ENCODE peak calls at places on chromosomes 12 and 14, in nine cellular contexts. One of them, this sample, is unnamed. For H3K4me1, the result is how much of the 10 kb centered on the place peaks cover.

GRCh38 chr14:24289649-24290283 is 9.8 kb downstream of the DHRS1 start:
- DNase-seq in H1: no peak
- DNase-seq in HCT116: no peak
- DNase-seq in upper lobe of right lung: no peak
- DNase-seq in BE2C: no peak
- DNase-seq in CD8-positive, alpha-beta memory T cell: no peak
- DNase-seq in heart right ventricle: no peak
- DNase-seq in mucosa of descending colon: no peak
- DNase-seq in IMR-90: no peak
- DNase-seq in this sample: no peak

GRCh38 chr12:106415134-106415533 is 57.6 kb downstream of the POLR3B start:
- DNase-seq in H1: no peak
- DNase-seq in HCT116: no peak
- DNase-seq in upper lobe of right lung: no peak
- DNase-seq in BE2C: no peak
- DNase-seq in CD8-positive, alpha-beta memory T cell: no peak
- DNase-seq in heart right ventricle: no peak
- DNase-seq in mucosa of descending colon: no peak
- DNase-seq in IMR-90: peak
- DNase-seq in this sample: no peak

GRCh38 chr12:116265361-116266128 is 11.9 kb downstream of the MED13L start:
- DNase-seq in H1: no peak
- DNase-seq in HCT116: no peak
- DNase-seq in upper lobe of right lung: no peak
- DNase-seq in BE2C: no peak
- DNase-seq in CD8-positive, alpha-beta memory T cell: no peak
- DNase-seq in heart right ventricle: no peak
- DNase-seq in mucosa of descending colon: no peak
- DNase-seq in IMR-90: no peak
- DNase-seq in this sample: no peak

GRCh38 chr12:124396544-124397398 is 101.9 kb downstream of the RFLNA start:
- DNase-seq in H1: no peak
- DNase-seq in HCT116: no peak
- DNase-seq in upper lobe of right lung: no peak
- DNase-seq in BE2C: peak
- DNase-seq in CD8-positive, alpha-beta memory T cell: no peak
- DNase-seq in heart right ventricle: peak
- DNase-seq in mucosa of descending colon: peak
- DNase-seq in IMR-90: no peak
- DNase-seq in this sample: no peak

GRCh38 chr12:46214668-46215429 is 54.0 kb downstream of the SLC38A1 start:
- DNase-seq in H1: no peak
- DNase-seq in HCT116: no peak
- DNase-seq in upper lobe of right lung: no peak
- DNase-seq in BE2C: no peak
- DNase-seq in CD8-positive, alpha-beta memory T cell: peak
- DNase-seq in heart right ventricle: no peak
- DNase-seq in mucosa of descending colon: peak
- DNase-seq in IMR-90: peak
- DNase-seq in this sample: no peak

GRCh38 chr14:100451264-100451663 is 128.1 kb downstream of the SLC25A47 start:
- DNase-seq in H1: no peak
- DNase-seq in HCT116: no peak
- DNase-seq in upper lobe of right lung: no peak
- DNase-seq in BE2C: no peak
- DNase-seq in CD8-positive, alpha-beta memory T cell: no peak
- DNase-seq in heart right ventricle: no peak
- DNase-seq in mucosa of descending colon: no peak
- DNase-seq in IMR-90: no peak
- DNase-seq in this sample: no peak

GRCh38 chr12:80708535-80709328 is 1.3 kb downstream of the MYF6 start:
- DNase-seq in H1: no peak
- DNase-seq in HCT116: no peak
- DNase-seq in upper lobe of right lung: no peak
- DNase-seq in BE2C: no peak
- DNase-seq in CD8-positive, alpha-beta memory T cell: no peak
- DNase-seq in heart right ventricle: no peak
- DNase-seq in mucosa of descending colon: no peak
- DNase-seq in IMR-90: no peak
- DNase-seq in this sample: no peak

GRCh38 chr14:31717294-31718085 is 156.3 kb downstream of the NUBPL start:
- DNase-seq in H1: no peak
- DNase-seq in HCT116: no peak
- DNase-seq in upper lobe of right lung: no peak
- DNase-seq in BE2C: no peak
- DNase-seq in CD8-positive, alpha-beta memory T cell: no peak
- DNase-seq in heart right ventricle: no peak
- DNase-seq in mucosa of descending colon: no peak
- DNase-seq in IMR-90: no peak
- DNase-seq in this sample: no peak

GRCh38 chr14:101196795-101197590 is 293.5 kb upstream of the RTL1 start:
- DNase-seq in H1: no peak
- DNase-seq in HCT116: no peak
- DNase-seq in upper lobe of right lung: peak
- DNase-seq in BE2C: peak
- DNase-seq in CD8-positive, alpha-beta memory T cell: no peak
- DNase-seq in heart right ventricle: no peak
- DNase-seq in mucosa of descending colon: no peak
- DNase-seq in IMR-90: no peak
- DNase-seq in this sample: no peak

GRCh38 chr12:10395390-10395998 is 5.7 kb upstream of the KLRK1 start:
- DNase-seq in H1: no peak
- DNase-seq in HCT116: no peak
- DNase-seq in upper lobe of right lung: no peak
- DNase-seq in BE2C: no peak
- DNase-seq in CD8-positive, alpha-beta memory T cell: peak
- DNase-seq in heart right ventricle: peak
- DNase-seq in mucosa of descending colon: peak
- DNase-seq in IMR-90: peak
- DNase-seq in this sample: peak

GRCh38 chr12:49568442-49568776 is 467 bp upstream of the MCRS1 start:
- DNase-seq in H1: no peak
- DNase-seq in HCT116: no peak
- DNase-seq in upper lobe of right lung: no peak
- DNase-seq in BE2C: no peak
- DNase-seq in CD8-positive, alpha-beta memory T cell: no peak
- DNase-seq in heart right ventricle: no peak
- DNase-seq in mucosa of descending colon: no peak
- DNase-seq in IMR-90: no peak
- DNase-seq in this sample: no peak

GRCh38 chr12:32307352-32307751 is 92.0 kb upstream of the FGD4 start:
- DNase-seq in H1: no peak
- DNase-seq in HCT116: no peak
- DNase-seq in upper lobe of right lung: no peak
- DNase-seq in BE2C: no peak
- DNase-seq in CD8-positive, alpha-beta memory T cell: no peak
- DNase-seq in heart right ventricle: no peak
- DNase-seq in mucosa of descending colon: no peak
- DNase-seq in IMR-90: no peak
- DNase-seq in this sample: no peak

GRCh38 chr12:53820503-53820902 is 68.7 kb upstream of the CISTR start:
- DNase-seq in H1: no peak
- DNase-seq in HCT116: no peak
- DNase-seq in upper lobe of right lung: no peak
- DNase-seq in BE2C: no peak
- DNase-seq in CD8-positive, alpha-beta memory T cell: no peak
- DNase-seq in heart right ventricle: no peak
- DNase-seq in mucosa of descending colon: no peak
- DNase-seq in IMR-90: peak
- DNase-seq in this sample: no peak

GRCh38 chr12:116939734-116940133 is 29.0 kb downstream of the FBXW8 start:
- DNase-seq in H1: no peak
- DNase-seq in HCT116: no peak
- DNase-seq in upper lobe of right lung: no peak
- DNase-seq in BE2C: no peak
- DNase-seq in CD8-positive, alpha-beta memory T cell: no peak
- DNase-seq in heart right ventricle: peak
- DNase-seq in mucosa of descending colon: no peak
- DNase-seq in IMR-90: no peak
- DNase-seq in this sample: no peak

DNA sequence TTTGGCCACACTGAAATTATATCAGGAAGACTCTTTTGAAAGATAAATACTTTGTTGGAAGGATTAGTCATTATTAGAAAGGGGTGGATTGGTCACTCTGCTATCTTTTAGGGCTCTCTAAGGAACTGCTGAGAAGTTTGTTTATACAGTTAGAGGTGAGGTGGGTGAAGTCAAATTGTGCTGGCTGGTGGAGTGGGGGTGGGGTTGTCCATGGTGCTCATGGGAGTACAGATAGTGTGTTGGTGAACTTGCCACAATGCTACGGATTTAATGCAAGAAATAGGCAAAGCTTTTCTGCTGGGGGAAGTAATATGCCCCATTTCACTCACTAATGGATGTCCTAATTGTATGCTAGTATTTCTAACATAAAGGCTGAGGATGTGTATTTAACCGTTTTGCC is 35.8 kb downstream of the SUSD6 start:
- DNase-seq in H1: no peak
- DNase-seq in HCT116: no peak
- DNase-seq in upper lobe of right lung: no peak
- DNase-seq in BE2C: no peak
- DNase-seq in CD8-positive, alpha-beta memory T cell: no peak
- DNase-seq in heart right ventricle: no peak
- DNase-seq in mucosa of descending colon: no peak
- DNase-seq in IMR-90: peak
- DNase-seq in this sample: no peak
- H3K4me1 ChIP-seq in H1: under half
- H3K4me1 ChIP-seq in HCT116: under half
- H3K4me1 ChIP-seq in upper lobe of right lung: half or more
- H3K4me1 ChIP-seq in BE2C: under half
- H3K4me1 ChIP-seq in CD8-positive, alpha-beta memory T cell: half or more
- H3K4me1 ChIP-seq in heart right ventricle: under half
- H3K4me1 ChIP-seq in mucosa of descending colon: half or more
- H3K4me1 ChIP-seq in IMR-90: under half
- H3K4me1 ChIP-seq in this sample: half or more

GRCh38 chr12:128818065-128819022 is 5.4 kb downstream of the SLC15A4 start:
- DNase-seq in H1: no peak
- DNase-seq in HCT116: no peak
- DNase-seq in upper lobe of right lung: no peak
- DNase-seq in BE2C: no peak
- DNase-seq in CD8-positive, alpha-beta memory T cell: no peak
- DNase-seq in heart right ventricle: no peak
- DNase-seq in mucosa of descending colon: no peak
- DNase-seq in IMR-90: peak
- DNase-seq in this sample: no peak
- H3K4me1 ChIP-seq in H1: under half
- H3K4me1 ChIP-seq in HCT116: under half
- H3K4me1 ChIP-seq in upper lobe of right lung: half or more
- H3K4me1 ChIP-seq in BE2C: under half
- H3K4me1 ChIP-seq in CD8-positive, alpha-beta memory T cell: under half
- H3K4me1 ChIP-seq in heart right ventricle: under half
- H3K4me1 ChIP-seq in mucosa of descending colon: under half
- H3K4me1 ChIP-seq in IMR-90: under half
- H3K4me1 ChIP-seq in this sample: under half

GRCh38 chr12:109097140-109097434 is 310 bp upstream of the UNG start:
- DNase-seq in H1: no peak
- DNase-seq in HCT116: no peak
- DNase-seq in upper lobe of right lung: no peak
- DNase-seq in BE2C: no peak
- DNase-seq in CD8-positive, alpha-beta memory T cell: no peak
- DNase-seq in heart right ventricle: no peak
- DNase-seq in mucosa of descending colon: no peak
- DNase-seq in IMR-90: no peak
- DNase-seq in this sample: no peak

GRCh38 chr12:109092484-109093021 is 719 bp downstream of the ALKBH2 start:
- DNase-seq in H1: no peak
- DNase-seq in HCT116: no peak
- DNase-seq in upper lobe of right lung: no peak
- DNase-seq in BE2C: no peak
- DNase-seq in CD8-positive, alpha-beta memory T cell: no peak
- DNase-seq in heart right ventricle: no peak
- DNase-seq in mucosa of descending colon: no peak
- DNase-seq in IMR-90: no peak
- DNase-seq in this sample: no peak

GRCh38 chr12:109089683-109090082 is 3.6 kb downstream of the ALKBH2 start:
- DNase-seq in H1: no peak
- DNase-seq in HCT116: no peak
- DNase-seq in upper lobe of right lung: no peak
- DNase-seq in BE2C: no peak
- DNase-seq in CD8-positive, alpha-beta memory T cell: no peak
- DNase-seq in heart right ventricle: no peak
- DNase-seq in mucosa of descending colon: no peak
- DNase-seq in IMR-90: no peak
- DNase-seq in this sample: no peak

GRCh38 chr12:109097435-109098141 is at the start of gene UNG:
- DNase-seq in H1: peak
- DNase-seq in HCT116: peak
- DNase-seq in upper lobe of right lung: peak
- DNase-seq in BE2C: peak
- DNase-seq in CD8-positive, alpha-beta memory T cell: peak
- DNase-seq in heart right ventricle: peak
- DNase-seq in mucosa of descending colon: peak
- DNase-seq in IMR-90: peak
- DNase-seq in this sample: peak

GRCh38 chr12:109093022-109093918 is at the start of gene ALKBH2:
- DNase-seq in H1: peak
- DNase-seq in HCT116: peak
- DNase-seq in upper lobe of right lung: peak
- DNase-seq in BE2C: peak
- DNase-seq in CD8-positive, alpha-beta memory T cell: peak
- DNase-seq in heart right ventricle: peak
- DNase-seq in mucosa of descending colon: peak
- DNase-seq in IMR-90: peak
- DNase-seq in this sample: peak
- H3K4me1 ChIP-seq in H1: under half
- H3K4me1 ChIP-seq in HCT116: under half
- H3K4me1 ChIP-seq in upper lobe of right lung: under half
- H3K4me1 ChIP-seq in BE2C: under half
- H3K4me1 ChIP-seq in CD8-positive, alpha-beta memory T cell: under half
- H3K4me1 ChIP-seq in heart right ventricle: under half
- H3K4me1 ChIP-seq in mucosa of descending colon: under half
- H3K4me1 ChIP-seq in IMR-90: under half
- H3K4me1 ChIP-seq in this sample: under half

DNA sequence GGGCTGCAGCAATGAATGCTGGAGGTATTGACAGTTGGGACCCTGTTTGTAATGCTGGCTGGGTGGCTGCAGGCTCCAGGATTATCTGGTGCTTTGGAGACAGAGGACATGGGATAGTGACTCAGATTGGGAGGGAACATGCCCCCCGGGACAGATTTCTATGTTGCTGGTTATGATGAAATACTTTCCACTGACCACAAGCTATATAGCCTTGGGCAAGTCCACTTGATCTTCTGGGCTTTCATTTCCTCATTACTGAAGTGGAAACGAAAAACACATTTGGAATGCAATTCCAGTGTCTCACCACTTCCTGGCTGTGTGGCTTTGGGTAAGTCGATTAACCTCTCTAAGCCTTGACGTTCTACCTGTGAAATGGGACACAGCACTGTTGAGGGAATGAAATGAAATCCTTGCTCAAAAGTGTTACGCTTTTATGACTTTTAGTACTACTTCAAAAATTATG is 6.3 kb upstream of the TPCN1 start:
- DNase-seq in H1: no peak
- DNase-seq in HCT116: peak
- DNase-seq in upper lobe of right lung: peak
- DNase-seq in BE2C: no peak
- DNase-seq in CD8-positive, alpha-beta memory T cell: no peak
- DNase-seq in heart right ventricle: peak
- DNase-seq in mucosa of descending colon: peak
- DNase-seq in IMR-90: peak
- DNase-seq in this sample: peak
- H3K4me1 ChIP-seq in H1: under half
- H3K4me1 ChIP-seq in HCT116: under half
- H3K4me1 ChIP-seq in upper lobe of right lung: under half
- H3K4me1 ChIP-seq in BE2C: under half
- H3K4me1 ChIP-seq in CD8-positive, alpha-beta memory T cell: under half
- H3K4me1 ChIP-seq in heart right ventricle: under half
- H3K4me1 ChIP-seq in mucosa of descending colon: under half
- H3K4me1 ChIP-seq in IMR-90: under half
- H3K4me1 ChIP-seq in this sample: under half